ENCODE peak calls at places on chromosomes 12 and 14, in six cellular contexts. One of them, this sample, is unnamed.

GRCh38 chr12:66065623-66066022 is 64.9 kb downstream of the LLPH start:
- DNase-seq in SK-N-SH: no peak
- DNase-seq in H1: no peak
- DNase-seq in HepG2: no peak
- DNase-seq in GM12878: no peak
- DNase-seq in HCT116: no peak
- DNase-seq in this sample: no peak

GRCh38 chr14:51448831-51449665 is 202.7 kb upstream of the FRMD6 start:
- DNase-seq in GM12878: no peak
- DNase-seq in SK-N-SH: peak; percentile 45
- DNase-seq in HCT116: no peak
- DNase-seq in H1: no peak
- DNase-seq in HepG2: no peak
- DNase-seq in this sample: no peak

GRCh38 chr12:105820407-105821140 is 318.2 kb downstream of the NUAK1 start:
- DNase-seq in HepG2: peak; percentile 40
- DNase-seq in SK-N-SH: no peak
- DNase-seq in HCT116: no peak
- DNase-seq in H1: no peak
- DNase-seq in GM12878: no peak
- DNase-seq in this sample: peak; percentile 14

GRCh38 chr12:130116791-130117190 is 45.5 kb upstream of the FZD10 start:
- DNase-seq in HepG2: no peak
- DNase-seq in GM12878: no peak
- DNase-seq in SK-N-SH: no peak
- DNase-seq in H1: no peak
- DNase-seq in HCT116: no peak
- DNase-seq in this sample: no peak

GRCh38 chr12:52634266-52635056 is 16.1 kb upstream of the KRT73 start:
- DNase-seq in GM12878: no peak
- DNase-seq in HCT116: no peak
- DNase-seq in H1: peak; percentile 14
- DNase-seq in HepG2: no peak
- DNase-seq in SK-N-SH: no peak
- DNase-seq in this sample: no peak

GRCh38 chr12:7972734-7973488 is 36.9 kb upstream of the SLC2A3 start:
- DNase-seq in HepG2: no peak
- DNase-seq in H1: no peak
- DNase-seq in HCT116: no peak
- DNase-seq in SK-N-SH: no peak
- DNase-seq in GM12878: no peak
- DNase-seq in this sample: no peak

GRCh38 chr12:76156314-76156713 is 71.8 kb upstream of the NAP1L1 start:
- DNase-seq in HepG2: no peak
- DNase-seq in GM12878: no peak
- DNase-seq in SK-N-SH: no peak
- DNase-seq in H1: no peak
- DNase-seq in HCT116: no peak
- DNase-seq in this sample: no peak

GRCh38 chr12:109518820-109519665 is 41.6 kb downstream of the UBE3B start:
- DNase-seq in HCT116: peak; percentile 26
- DNase-seq in GM12878: no peak
- DNase-seq in H1: peak; percentile 86
- DNase-seq in HepG2: peak; percentile 43
- DNase-seq in SK-N-SH: peak; percentile 81
- DNase-seq in this sample: peak; percentile 83

GRCh38 chr12:130131817-130132216 is 30.4 kb upstream of the FZD10 start:
- DNase-seq in GM12878: no peak
- DNase-seq in HepG2: no peak
- DNase-seq in H1: no peak
- DNase-seq in SK-N-SH: no peak
- DNase-seq in HCT116: no peak
- DNase-seq in this sample: no peak

GRCh38 chr12:49762468-49762847 is 21.1 kb downstream of the TMBIM6 start:
- DNase-seq in GM12878: no peak
- DNase-seq in HCT116: no peak
- DNase-seq in H1: no peak
- DNase-seq in HepG2: no peak
- DNase-seq in SK-N-SH: no peak
- DNase-seq in this sample: peak; percentile 17

GRCh38 chr12:131918311-131919050 is 10.6 kb upstream of the PUS1 start:
- DNase-seq in HepG2: no peak
- DNase-seq in HCT116: no peak
- DNase-seq in H1: no peak
- DNase-seq in GM12878: no peak
- DNase-seq in SK-N-SH: no peak
- DNase-seq in this sample: no peak

DNA sequence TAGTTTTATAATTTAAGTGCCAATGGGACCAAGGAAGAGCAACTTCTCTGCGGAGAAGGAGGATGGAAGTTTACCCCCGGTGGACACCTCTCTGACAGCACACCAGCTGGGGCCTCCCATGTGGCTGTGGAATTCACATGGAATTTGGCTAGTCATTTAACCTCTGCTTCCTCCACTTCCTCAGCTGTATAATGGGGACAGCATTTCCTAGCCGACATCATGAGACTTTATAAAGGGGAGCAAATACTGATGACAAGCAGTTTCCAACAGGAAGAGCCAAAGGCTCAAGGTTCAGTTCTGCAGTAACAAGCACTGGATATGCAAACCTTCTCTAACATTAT is 7.5 kb downstream of the DUSP6 start:
- DNase-seq in H1: no peak
- DNase-seq in SK-N-SH: no peak
- DNase-seq in HCT116: no peak
- DNase-seq in GM12878: no peak
- DNase-seq in HepG2: peak; percentile 43
- DNase-seq in this sample: no peak
- H3K4me2 ChIP-seq in H1: peak overlapping the region; percentile 51
- H3K4me2 ChIP-seq in SK-N-SH: no peak overlapping the region
- H3K4me2 ChIP-seq in HCT116: no peak overlapping the region
- H3K4me2 ChIP-seq in GM12878: no peak overlapping the region
- H3K4me2 ChIP-seq in HepG2: peak overlapping the region; percentile 94
- H3K4me2 ChIP-seq in this sample: peak overlapping the region; percentile 76

DNA sequence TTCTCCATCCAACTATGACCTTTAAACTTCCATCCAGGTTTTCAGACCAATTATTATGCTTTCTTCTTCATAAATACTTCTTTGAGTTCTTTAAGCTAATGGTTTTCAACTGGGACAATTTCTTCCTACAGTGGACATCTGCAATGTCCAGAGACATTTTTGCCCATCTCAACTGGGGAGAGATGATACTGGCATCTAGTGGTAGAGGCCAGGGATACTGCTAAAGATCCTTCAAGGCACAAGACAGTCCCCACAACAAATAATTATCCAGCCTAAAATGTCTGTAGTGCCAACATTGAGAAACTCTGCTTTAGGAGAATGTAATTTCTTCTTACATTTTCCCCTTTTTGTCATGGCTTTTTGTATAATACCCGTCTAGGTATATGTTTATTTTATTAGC is 10.6 kb downstream of the TRHDE start:
- DNase-seq in HepG2: no peak
- DNase-seq in HCT116: no peak
- DNase-seq in SK-N-SH: no peak
- DNase-seq in GM12878: no peak
- DNase-seq in H1: no peak
- DNase-seq in this sample: peak; percentile 48
- TF ChIP-seq CTCF in HepG2: peak; percentile 31
- TF ChIP-seq CTCF in HCT116: peak; percentile 51
- TF ChIP-seq CTCF in SK-N-SH: peak; percentile 68
- TF ChIP-seq CTCF in GM12878: peak; percentile 15
- TF ChIP-seq CTCF in H1: peak; percentile 66
- TF ChIP-seq CTCF in this sample: peak; percentile 81

GRCh38 chr14:61479746-61480502 is 158.5 kb downstream of the PRKCH start:
- DNase-seq in GM12878: no peak
- DNase-seq in SK-N-SH: no peak
- DNase-seq in HCT116: no peak
- DNase-seq in HepG2: no peak
- DNase-seq in H1: no peak
- DNase-seq in this sample: no peak
- TF ChIP-seq POLR2AphosphoS5 in GM12878: no peak
- TF ChIP-seq POLR2AphosphoS5 in SK-N-SH: no peak
- TF ChIP-seq POLR2AphosphoS5 in HCT116: no peak
- TF ChIP-seq POLR2AphosphoS5 in HepG2: no peak
- TF ChIP-seq POLR2AphosphoS5 in H1: no peak
- TF ChIP-seq POLR2AphosphoS5 in this sample: no peak

GRCh38 chr12:50927356-50927755 is 25.0 kb upstream of the HIGD1C start:
- DNase-seq in HCT116: no peak
- DNase-seq in HepG2: no peak
- DNase-seq in SK-N-SH: no peak
- DNase-seq in H1: no peak
- DNase-seq in GM12878: no peak
- DNase-seq in this sample: no peak
- H3K4me2 ChIP-seq in HCT116: no peak overlapping the region
- H3K4me2 ChIP-seq in HepG2: peak overlapping the region; percentile 88
- H3K4me2 ChIP-seq in SK-N-SH: peak overlapping the region; percentile 81
- H3K4me2 ChIP-seq in H1: no peak overlapping the region
- H3K4me2 ChIP-seq in GM12878: peak overlapping the region; percentile 36
- H3K4me2 ChIP-seq in this sample: peak overlapping the region; percentile 91

GRCh38 chr14:56118611-56119181 is 485 bp downstream of the PELI2 start:
- DNase-seq in HepG2: no peak
- DNase-seq in H1: no peak
- DNase-seq in SK-N-SH: peak; percentile 31
- DNase-seq in HCT116: no peak
- DNase-seq in GM12878: no peak
- DNase-seq in this sample: peak; percentile 42
- TF ChIP-seq CTCF in HepG2: no peak
- TF ChIP-seq CTCF in H1: no peak
- TF ChIP-seq CTCF in SK-N-SH: no peak
- TF ChIP-seq CTCF in HCT116: no peak
- TF ChIP-seq CTCF in GM12878: no peak
- TF ChIP-seq CTCF in this sample: no peak

GRCh38 chr12:41514907-41515306 is 326.8 kb downstream of the PDZRN4 start:
- DNase-seq in HCT116: peak; percentile 2
- DNase-seq in H1: no peak
- DNase-seq in SK-N-SH: peak; percentile 18
- DNase-seq in HepG2: no peak
- DNase-seq in GM12878: no peak
- DNase-seq in this sample: peak; percentile 38
- TF ChIP-seq POLR2AphosphoS5 in HCT116: no peak
- TF ChIP-seq POLR2AphosphoS5 in H1: no peak
- TF ChIP-seq POLR2AphosphoS5 in SK-N-SH: no peak
- TF ChIP-seq POLR2AphosphoS5 in HepG2: no peak
- TF ChIP-seq POLR2AphosphoS5 in GM12878: no peak
- TF ChIP-seq POLR2AphosphoS5 in this sample: no peak